ENCODE peak calls at places on chromosome 14, in seven cellular contexts. M is activated gamma-delta T cell; I is adipocyte; A is stimulated activated CD4-positive, alpha-beta T cell treated with anti-CD3 and anti-CD28 coated beads, Interleukin-15, amount 100 ng/mL, for 24 hours; Z is amniotic stem cell; J is T-helper 9 cell; O is activated CD8-positive, alpha-beta T cell treated with anti-CD3 and anti-CD28 coated beads for 36 hours. E is an unnamed sample.

GRCh38 chr14:48914921-48915320 is 671.3 kb downstream of the RPS29 start:
- DNase-seq in I (no peak), Z (no peak), O (no peak), M (no peak), J (no peak), A (no peak), E (no peak)

GRCh38 chr14:35927727-35928126 is 101.6 kb downstream of the BRMS1L start:
- DNase-seq in J (no peak), Z (no peak), M (no peak), O (peak; percentile 21), I (no peak), A (no peak), E (no peak)

GRCh38 chr14:22471545-22472121 is 117.4 kb downstream of the DAD1 start:
- DNase-seq in O (no peak), Z (no peak), J (no peak), M (peak; percentile 12), A (no peak), I (peak; percentile 7), E (peak; percentile 84)

GRCh38 chr14:76867536-76868452 is 41.6 kb downstream of the LRRC74A start:
- DNase-seq in Z (no peak), O (peak; percentile 57), A (peak; percentile 47), I (no peak), J (peak; percentile 11), M (no peak), E (peak; percentile 24)

GRCh38 chr14:99671230-99672224 is 12.6 kb upstream of the CYP46A1 start:
- DNase-seq in A (no peak), Z (no peak), J (no peak), I (peak; percentile 17), O (no peak), M (no peak), E (no peak)

GRCh38 chr14:34650786-34651584 is 21.0 kb upstream of the SNX6 start:
- DNase-seq in A (no peak), I (peak; percentile 97), Z (peak; percentile 90), O (no peak), J (no peak), M (no peak), E (no peak)

GRCh38 chr14:36580141-36580855 is 2.1 kb downstream of the NKX2-8 start:
- DNase-seq in O (no peak), I (no peak), J (no peak), Z (no peak), M (no peak), A (no peak), E (no peak)

GRCh38 chr14:95156153-95156764 is 1.1 kb downstream of the DICER1 start:
- DNase-seq in M (no peak), O (no peak), A (no peak), J (no peak), I (peak; percentile 46), Z (no peak), E (peak; percentile 24)

GRCh38 chr14:28830115-28830534 is 63.5 kb downstream of the FOXG1 start:
- DNase-seq in I (no peak), A (no peak), Z (no peak), J (no peak), O (no peak), M (no peak), E (no peak)

GRCh38 chr14:45526715-45527549 is 273.9 kb upstream of the MIS18BP1 start:
- DNase-seq in Z (no peak), I (peak; percentile 3), O (peak; percentile 7), M (no peak), J (no peak), A (no peak), E (peak; percentile 48)

GRCh38 chr14:104384776-104385071 is 194.8 kb upstream of the C14orf180 start:
- DNase-seq in J (no peak), M (no peak), I (no peak), A (no peak), Z (no peak), O (no peak), E (no peak)